ENCODE peak calls at places on chromosomes 13 and 19, in five cellular contexts. One of them, this sample, is unnamed.

GRCh38 chr13:24251525-24251924 is 57.9 kb upstream of the C1QTNF9 start:
- DNase-seq in heart right ventricle: no peak
- DNase-seq in lower leg skin: no peak
- DNase-seq in CD8-positive, alpha-beta T cell: peak
- DNase-seq in tibial artery: no peak
- DNase-seq in this sample: no peak

GRCh38 chr13:70792121-70792520 is 683.9 kb upstream of the KLHL1 start:
- DNase-seq in CD8-positive, alpha-beta T cell: no peak
- DNase-seq in tibial artery: no peak
- DNase-seq in lower leg skin: no peak
- DNase-seq in heart right ventricle: no peak
- DNase-seq in this sample: no peak

GRCh38 chr19:30450101-30450500 is 77.9 kb downstream of the ZNF536 start:
- DNase-seq in lower leg skin: no peak
- DNase-seq in CD8-positive, alpha-beta T cell: no peak
- DNase-seq in tibial artery: no peak
- DNase-seq in heart right ventricle: peak
- DNase-seq in this sample: no peak

GRCh38 chr13:93767231-93767916 is 540.8 kb downstream of the GPC6 start:
- DNase-seq in heart right ventricle: no peak
- DNase-seq in tibial artery: no peak
- DNase-seq in CD8-positive, alpha-beta T cell: no peak
- DNase-seq in lower leg skin: no peak
- DNase-seq in this sample: no peak

GRCh38 chr19:495440-496332 is 600 bp upstream of the MADCAM1 start:
- DNase-seq in lower leg skin: no peak
- DNase-seq in CD8-positive, alpha-beta T cell: peak
- DNase-seq in heart right ventricle: no peak
- DNase-seq in tibial artery: no peak
- DNase-seq in this sample: no peak

GRCh38 chr19:19817357-19817756 is 4.2 kb downstream of the ZNF506 start:
- DNase-seq in CD8-positive, alpha-beta T cell: no peak
- DNase-seq in heart right ventricle: no peak
- DNase-seq in tibial artery: no peak
- DNase-seq in lower leg skin: no peak
- DNase-seq in this sample: no peak

GRCh38 chr13:112330479-112331407 is 45.4 kb upstream of the SPACA7 start:
- DNase-seq in lower leg skin: no peak
- DNase-seq in CD8-positive, alpha-beta T cell: no peak
- DNase-seq in heart right ventricle: no peak
- DNase-seq in tibial artery: no peak
- DNase-seq in this sample: no peak

GRCh38 chr13:98320561-98321105 is 143.6 kb upstream of the RNF113B start:
- DNase-seq in tibial artery: no peak
- DNase-seq in CD8-positive, alpha-beta T cell: no peak
- DNase-seq in heart right ventricle: no peak
- DNase-seq in lower leg skin: no peak
- DNase-seq in this sample: no peak

GRCh38 chr13:48006396-48006795 is 5.3 kb upstream of the SUCLA2 start:
- DNase-seq in heart right ventricle: no peak
- DNase-seq in CD8-positive, alpha-beta T cell: no peak
- DNase-seq in tibial artery: no peak
- DNase-seq in lower leg skin: no peak
- DNase-seq in this sample: no peak

GRCh38 chr19:4962085-4962619 is 6.8 kb upstream of the KDM4B start:
- DNase-seq in lower leg skin: no peak
- DNase-seq in heart right ventricle: no peak
- DNase-seq in CD8-positive, alpha-beta T cell: no peak
- DNase-seq in tibial artery: no peak
- DNase-seq in this sample: no peak

GRCh38 chr13:51674276-51674675 is 90.0 kb downstream of the WDFY2 start:
- DNase-seq in tibial artery: no peak
- DNase-seq in CD8-positive, alpha-beta T cell: no peak
- DNase-seq in heart right ventricle: no peak
- DNase-seq in lower leg skin: peak
- DNase-seq in this sample: peak

GRCh38 chr13:43675577-43675976 is 111.2 kb downstream of the ENOX1 start:
- DNase-seq in tibial artery: no peak
- DNase-seq in CD8-positive, alpha-beta T cell: no peak
- DNase-seq in heart right ventricle: no peak
- DNase-seq in lower leg skin: no peak
- DNase-seq in this sample: no peak

GRCh38 chr13:27120811-27121210 is 50.8 kb downstream of the USP12 start:
- DNase-seq in CD8-positive, alpha-beta T cell: no peak
- DNase-seq in lower leg skin: no peak
- DNase-seq in tibial artery: no peak
- DNase-seq in heart right ventricle: no peak
- DNase-seq in this sample: no peak

GRCh38 chr13:94329754-94330551 is 149.5 kb downstream of the DCT start:
- DNase-seq in tibial artery: peak
- DNase-seq in CD8-positive, alpha-beta T cell: no peak
- DNase-seq in heart right ventricle: no peak
- DNase-seq in lower leg skin: no peak
- DNase-seq in this sample: no peak

GRCh38 chr19:53703361-53703760 is 71.6 kb downstream of the DPRX start:
- DNase-seq in lower leg skin: no peak
- DNase-seq in tibial artery: no peak
- DNase-seq in CD8-positive, alpha-beta T cell: no peak
- DNase-seq in heart right ventricle: no peak
- DNase-seq in this sample: no peak

GRCh38 chr13:101942535-101943157 is 459.2 kb downstream of the FGF14 start:
- DNase-seq in CD8-positive, alpha-beta T cell: no peak
- DNase-seq in lower leg skin: no peak
- DNase-seq in tibial artery: no peak
- DNase-seq in heart right ventricle: no peak
- DNase-seq in this sample: no peak

GRCh38 chr13:28048768-28049167 is 51.6 kb downstream of the FLT3 start:
- DNase-seq in tibial artery: no peak
- DNase-seq in heart right ventricle: no peak
- DNase-seq in CD8-positive, alpha-beta T cell: no peak
- DNase-seq in lower leg skin: no peak
- DNase-seq in this sample: no peak

GRCh38 chr19:1813197-1813836 is 1.2 kb upstream of the ATP8B3 start:
- DNase-seq in heart right ventricle: no peak
- DNase-seq in tibial artery: no peak
- DNase-seq in CD8-positive, alpha-beta T cell: no peak
- DNase-seq in lower leg skin: no peak
- DNase-seq in this sample: no peak

GRCh38 chr19:46297700-46298476 is 1.0 kb downstream of the HIF3A start:
- DNase-seq in heart right ventricle: peak
- DNase-seq in lower leg skin: peak
- DNase-seq in tibial artery: peak
- DNase-seq in CD8-positive, alpha-beta T cell: no peak
- DNase-seq in this sample: peak

GRCh38 chr13:90171649-90172048 is 1175.8 kb upstream of the MIR17HG start:
- DNase-seq in CD8-positive, alpha-beta T cell: no peak
- DNase-seq in tibial artery: no peak
- DNase-seq in lower leg skin: no peak
- DNase-seq in heart right ventricle: no peak
- DNase-seq in this sample: no peak

GRCh38 chr13:32577032-32577431 is 9.2 kb upstream of the PDS5B start:
- DNase-seq in lower leg skin: no peak
- DNase-seq in heart right ventricle: no peak
- DNase-seq in CD8-positive, alpha-beta T cell: no peak
- DNase-seq in tibial artery: no peak
- DNase-seq in this sample: no peak

DNA sequence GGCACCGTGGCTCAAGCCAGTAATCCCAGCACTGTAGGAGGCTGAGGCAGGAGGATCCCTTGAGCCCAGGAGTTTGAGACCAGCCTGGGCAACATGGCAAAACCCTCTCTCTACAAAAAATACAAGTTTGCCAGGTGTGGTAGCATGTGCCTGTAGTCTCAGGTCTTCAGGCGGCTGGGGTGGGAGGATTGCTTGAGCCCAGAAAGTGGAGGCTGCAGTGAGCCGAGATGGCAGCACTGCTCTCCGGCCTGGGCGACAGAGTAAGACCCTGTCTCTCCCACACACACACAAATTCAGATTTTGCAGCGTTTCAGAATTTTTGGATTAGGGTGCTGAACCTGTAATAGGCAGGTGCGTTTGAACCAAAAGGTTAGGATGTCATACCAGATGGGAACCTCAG is 2.2 kb downstream of the RPS11 start:
- DNase-seq in CD8-positive, alpha-beta T cell: no peak
- DNase-seq in tibial artery: no peak
- DNase-seq in heart right ventricle: no peak
- DNase-seq in lower leg skin: no peak
- DNase-seq in this sample: no peak
- H3K4me3 ChIP-seq in CD8-positive, alpha-beta T cell: peak
- H3K4me3 ChIP-seq in tibial artery: no peak
- H3K4me3 ChIP-seq in heart right ventricle: peak
- H3K4me3 ChIP-seq in lower leg skin: no peak
- H3K4me3 ChIP-seq in this sample: no peak

DNA sequence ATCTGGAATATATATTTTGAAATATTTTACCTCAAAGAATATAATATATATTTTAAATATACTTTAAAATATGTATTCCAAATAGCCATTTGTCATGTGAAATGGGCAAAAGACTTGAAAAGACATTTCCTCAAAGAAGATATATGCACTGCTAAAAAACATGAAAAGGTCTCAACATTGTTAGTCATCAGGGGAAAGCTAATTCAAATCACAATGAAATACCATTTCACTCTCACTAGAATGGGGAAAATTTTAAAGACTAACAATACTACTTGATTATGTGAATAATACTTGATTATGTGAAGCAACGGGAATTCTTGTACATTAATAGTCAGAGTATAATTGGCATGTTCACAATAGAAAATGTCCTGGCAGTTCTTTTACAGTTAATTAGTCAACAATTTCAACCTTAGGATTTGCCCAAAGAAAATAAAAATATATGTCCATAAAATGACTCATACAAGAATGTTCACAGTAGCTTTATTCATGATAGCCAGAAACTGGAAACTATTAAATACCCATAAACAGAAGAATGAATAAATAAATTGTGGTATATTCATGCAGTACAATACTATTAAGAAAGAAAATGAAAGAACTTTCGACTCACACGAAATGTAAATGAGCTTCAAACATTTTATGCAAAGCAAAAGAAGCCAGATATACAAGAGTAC is 6.8 kb upstream of the KBTBD6 start:
- DNase-seq in heart right ventricle: no peak
- DNase-seq in lower leg skin: no peak
- DNase-seq in tibial artery: no peak
- DNase-seq in CD8-positive, alpha-beta T cell: no peak
- DNase-seq in this sample: no peak
- H3K4me3 ChIP-seq in heart right ventricle: no peak
- H3K4me3 ChIP-seq in lower leg skin: no peak
- H3K4me3 ChIP-seq in tibial artery: no peak
- H3K4me3 ChIP-seq in CD8-positive, alpha-beta T cell: no peak
- H3K4me3 ChIP-seq in this sample: no peak

GRCh38 chr13:114064516-114065140 is 67.8 kb downstream of the RASA3 start:
- DNase-seq in heart right ventricle: peak
- DNase-seq in CD8-positive, alpha-beta T cell: no peak
- DNase-seq in lower leg skin: no peak
- DNase-seq in tibial artery: no peak
- DNase-seq in this sample: no peak
- H3K4me3 ChIP-seq in heart right ventricle: peak
- H3K4me3 ChIP-seq in CD8-positive, alpha-beta T cell: peak
- H3K4me3 ChIP-seq in lower leg skin: no peak
- H3K4me3 ChIP-seq in tibial artery: peak
- H3K4me3 ChIP-seq in this sample: no peak

DNA sequence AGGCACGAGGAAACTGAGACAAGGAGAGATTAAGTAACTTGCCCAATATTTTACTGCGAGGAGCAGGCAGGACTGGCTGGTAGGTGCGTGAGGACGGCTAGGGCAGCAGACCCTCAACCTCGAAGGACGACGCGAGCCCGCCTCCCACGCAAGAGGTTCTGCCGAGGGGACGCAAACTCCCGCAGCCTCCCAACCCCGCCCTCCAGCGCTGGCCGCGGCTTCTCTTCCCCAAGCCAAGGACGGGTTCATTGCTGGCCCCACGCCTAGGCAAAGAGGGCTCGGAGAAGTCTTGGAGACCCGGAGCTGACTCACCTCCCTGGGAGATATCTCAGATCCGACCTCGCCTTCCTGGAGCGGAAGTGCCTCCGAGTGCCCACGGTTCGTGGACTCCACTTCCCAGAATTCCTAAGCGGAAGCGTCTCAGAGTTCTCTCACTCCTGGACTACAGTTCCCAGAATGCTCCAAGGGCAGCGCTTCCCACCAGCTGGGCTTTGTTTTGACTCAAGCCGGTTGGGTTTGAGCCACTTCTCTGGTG is at the start of gene ZNF235:
- DNase-seq in tibial artery: peak
- DNase-seq in heart right ventricle: peak
- DNase-seq in lower leg skin: peak
- DNase-seq in CD8-positive, alpha-beta T cell: peak
- DNase-seq in this sample: peak
- H3K4me3 ChIP-seq in tibial artery: peak
- H3K4me3 ChIP-seq in heart right ventricle: peak
- H3K4me3 ChIP-seq in lower leg skin: peak
- H3K4me3 ChIP-seq in CD8-positive, alpha-beta T cell: peak
- H3K4me3 ChIP-seq in this sample: peak

GRCh38 chr13:84543976-84544375 is 661.7 kb upstream of the SLITRK1 start:
- DNase-seq in heart right ventricle: no peak
- DNase-seq in lower leg skin: no peak
- DNase-seq in CD8-positive, alpha-beta T cell: no peak
- DNase-seq in tibial artery: no peak
- DNase-seq in this sample: no peak

DNA sequence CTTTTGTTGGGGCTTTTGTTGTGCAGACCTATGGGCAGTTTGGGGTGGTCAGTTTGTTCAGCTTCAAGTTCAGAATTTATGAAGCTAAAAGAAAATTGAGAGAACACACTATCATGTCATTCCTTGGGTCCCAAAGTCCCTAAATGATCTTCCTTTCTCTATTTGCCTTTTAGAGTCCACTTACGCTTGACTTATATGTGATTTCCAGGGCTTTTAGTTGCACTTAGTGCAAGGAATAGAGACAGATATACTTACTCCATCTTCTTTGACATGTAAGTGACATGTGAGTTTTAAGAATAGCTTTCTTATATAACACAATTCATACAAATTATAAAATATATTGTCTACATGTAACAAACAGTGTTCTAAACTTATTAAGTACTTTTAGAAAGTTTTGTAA is 660.1 kb upstream of the SLITRK1 start:
- DNase-seq in CD8-positive, alpha-beta T cell: no peak
- DNase-seq in lower leg skin: no peak
- DNase-seq in tibial artery: no peak
- DNase-seq in heart right ventricle: no peak
- DNase-seq in this sample: no peak
- H3K4me3 ChIP-seq in CD8-positive, alpha-beta T cell: no peak
- H3K4me3 ChIP-seq in lower leg skin: no peak
- H3K4me3 ChIP-seq in tibial artery: no peak
- H3K4me3 ChIP-seq in heart right ventricle: no peak
- H3K4me3 ChIP-seq in this sample: no peak

GRCh38 chr19:57231686-57232085 is 863 bp downstream of the AURKC start:
- DNase-seq in lower leg skin: no peak
- DNase-seq in tibial artery: no peak
- DNase-seq in heart right ventricle: no peak
- DNase-seq in CD8-positive, alpha-beta T cell: no peak
- DNase-seq in this sample: no peak
- H3K4me3 ChIP-seq in lower leg skin: no peak
- H3K4me3 ChIP-seq in tibial artery: no peak
- H3K4me3 ChIP-seq in heart right ventricle: no peak
- H3K4me3 ChIP-seq in CD8-positive, alpha-beta T cell: no peak
- H3K4me3 ChIP-seq in this sample: no peak

This sample was measured in lung.